ENCODE peak calls at places on chromosomes 5 and 9, in nine cellular contexts. B, S, C, H, V, T, P, K and M are unnamed samples.

GRCh38 chr5:138339086-138339456 is 1.0 kb downstream of the FAM53C start:
- DNase-seq in B (no peak), S (no peak), C (no peak), H (no peak), V (peak; percentile 12), T (no peak), P (no peak), K (no peak), M (no peak)

GRCh38 chr5:81154725-81155124 is 78.4 kb upstream of the CKMT2 start:
- DNase-seq in B (no peak), S (no peak), C (no peak), H (no peak), V (no peak), T (no peak), P (no peak), K (no peak), M (no peak)

GRCh38 chr9:119375892-119376291 is 6.7 kb upstream of the BRINP1 start:
- DNase-seq in B (peak; percentile 10), S (peak; percentile 72), C (peak; percentile 3), H (no peak), V (peak; percentile 32), T (no peak), P (no peak), K (no peak), M (no peak)

GRCh38 chr9:123318192-123318591 is 37.8 kb upstream of the CRB2 start:
- DNase-seq in B (no peak), S (no peak), C (no peak), H (no peak), V (no peak), T (no peak), P (no peak), K (no peak), M (no peak)

GRCh38 chr5:93330506-93330905 is 250.5 kb downstream of the NR2F1-AS1 start:
- DNase-seq in B (peak; percentile 82), S (no peak), C (peak; percentile 92), H (peak; percentile 79), V (no peak), T (no peak), P (no peak), K (no peak), M (no peak)

GRCh38 chr9:25350011-25350410 is 328.2 kb downstream of the TUSC1 start:
- DNase-seq in B (peak; percentile 31), S (no peak), C (no peak), H (no peak), V (no peak), T (no peak), P (no peak), K (no peak), M (no peak)

GRCh38 chr5:5420251-5420650 is 2.2 kb upstream of the ICE1 start:
- DNase-seq in B (no peak), S (no peak), C (no peak), H (no peak), V (no peak), T (no peak), P (no peak), K (no peak), M (no peak)

GRCh38 chr5:138109463-138110265 is 25.8 kb downstream of the WNT8A start:
- DNase-seq in B (peak; percentile 47), S (no peak), C (peak; percentile 17), H (peak; percentile 2), V (no peak), T (no peak), P (no peak), K (no peak), M (peak; percentile 38)

GRCh38 chr9:123637596-123637939 is 281.6 kb downstream of the CRB2 start:
- DNase-seq in B (no peak), S (no peak), C (no peak), H (peak; percentile 53), V (no peak), T (no peak), P (no peak), K (no peak), M (no peak)

GRCh38 chr5:135457424-135458071 is 5.4 kb upstream of the TIFAB start:
- DNase-seq in B (peak; percentile 69), S (peak; percentile 74), C (peak; percentile 51), H (peak; percentile 36), V (peak; percentile 64), T (peak; percentile 27), P (peak; percentile 68), K (no peak), M (no peak)

GRCh38 chr5:93150311-93151012 is 430.6 kb downstream of the NR2F1-AS1 start:
- DNase-seq in B (peak; percentile 50), S (no peak), C (no peak), H (peak; percentile 30), V (no peak), T (no peak), P (no peak), K (no peak), M (no peak)

GRCh38 chr9:29750062-29750461 is 2176.8 kb upstream of the C9orf72 start:
- DNase-seq in B (no peak), S (no peak), C (peak; percentile 40), H (no peak), V (no peak), T (no peak), P (no peak), K (no peak), M (no peak)

DNA sequence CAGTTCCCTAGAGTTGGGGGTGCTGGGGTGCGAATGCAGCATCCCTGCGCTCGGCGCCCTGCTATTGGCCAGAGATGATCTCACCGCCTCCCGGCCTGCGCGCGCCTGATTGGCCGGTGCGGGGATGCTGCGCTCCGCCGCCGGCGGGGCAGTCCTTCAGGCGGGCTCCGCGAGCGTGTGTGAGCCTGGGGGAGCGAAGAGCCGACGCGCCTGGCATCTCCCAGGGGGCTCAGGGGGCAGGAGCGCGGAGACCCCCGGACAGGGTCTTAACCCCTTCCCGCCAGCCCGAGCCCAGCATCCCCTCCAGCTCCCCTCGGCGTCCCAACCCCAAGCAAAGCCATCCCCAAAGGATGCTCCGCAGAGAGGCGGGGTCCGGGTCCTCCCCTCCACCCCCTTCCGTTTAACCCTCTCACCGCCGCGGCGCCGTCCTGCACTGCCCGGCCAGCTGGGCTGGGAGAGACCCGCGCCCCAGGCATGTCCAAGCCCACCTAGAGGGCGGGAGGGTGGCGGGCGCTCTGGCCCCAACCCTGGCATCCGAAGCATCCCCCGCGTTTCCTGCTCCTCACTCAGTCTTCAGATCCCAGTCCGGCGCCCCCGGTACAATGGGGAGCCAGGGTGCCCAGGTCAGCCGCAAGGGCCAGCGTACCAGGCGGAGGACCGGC is 19.1 kb upstream of the TOR2A start:
- DNase-seq in B (no peak), S (peak; percentile 49), C (no peak), H (no peak), V (no peak), T (no peak), P (no peak), K (no peak), M (no peak)
- H3K27me3 ChIP-seq in B (peaks cover 20% of the 10 kb centered on the region), S (peaks cover 58% of the 10 kb centered on the region), C (peaks cover 25% of the 10 kb centered on the region), H (peaks cover 59% of the 10 kb centered on the region), V (peaks cover 8% of the 10 kb centered on the region), T (no peaks in the 10 kb centered on the region), P (peaks cover 37% of the 10 kb centered on the region), K (peaks cover 11% of the 10 kb centered on the region), M (peaks cover 47% of the 10 kb centered on the region)

DNA sequence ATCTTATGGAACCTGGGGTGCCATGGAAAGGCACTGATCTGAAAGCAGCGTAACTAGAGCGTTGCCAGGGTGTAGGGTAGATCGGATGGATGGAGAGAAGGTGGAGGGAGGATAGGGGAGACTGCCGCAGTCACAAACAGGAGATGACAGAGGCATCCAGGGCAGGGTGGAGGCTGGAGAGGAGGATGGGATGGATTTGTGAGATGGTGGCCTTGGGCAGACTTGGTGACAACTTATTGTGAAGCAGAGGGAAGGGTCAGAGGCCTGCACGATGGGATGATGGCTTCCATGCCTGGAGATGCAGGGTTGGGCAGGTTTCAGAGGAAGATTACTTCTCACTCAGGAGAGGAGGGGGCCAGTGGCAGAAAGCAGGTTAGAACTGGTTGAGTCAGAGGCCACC is 2.4 kb downstream of the GLIPR2 start:
- DNase-seq in B (no peak), S (no peak), C (no peak), H (no peak), V (no peak), T (no peak), P (no peak), K (no peak), M (no peak)
- H3K4me3 ChIP-seq in B (no peak overlapping the region), S (no peak overlapping the region), C (no peak overlapping the region), H (no peak overlapping the region), V (no peak overlapping the region), T (no peak overlapping the region), P (peak overlapping the region; percentile 58), K (no peak overlapping the region), M (no peak overlapping the region)

DNA sequence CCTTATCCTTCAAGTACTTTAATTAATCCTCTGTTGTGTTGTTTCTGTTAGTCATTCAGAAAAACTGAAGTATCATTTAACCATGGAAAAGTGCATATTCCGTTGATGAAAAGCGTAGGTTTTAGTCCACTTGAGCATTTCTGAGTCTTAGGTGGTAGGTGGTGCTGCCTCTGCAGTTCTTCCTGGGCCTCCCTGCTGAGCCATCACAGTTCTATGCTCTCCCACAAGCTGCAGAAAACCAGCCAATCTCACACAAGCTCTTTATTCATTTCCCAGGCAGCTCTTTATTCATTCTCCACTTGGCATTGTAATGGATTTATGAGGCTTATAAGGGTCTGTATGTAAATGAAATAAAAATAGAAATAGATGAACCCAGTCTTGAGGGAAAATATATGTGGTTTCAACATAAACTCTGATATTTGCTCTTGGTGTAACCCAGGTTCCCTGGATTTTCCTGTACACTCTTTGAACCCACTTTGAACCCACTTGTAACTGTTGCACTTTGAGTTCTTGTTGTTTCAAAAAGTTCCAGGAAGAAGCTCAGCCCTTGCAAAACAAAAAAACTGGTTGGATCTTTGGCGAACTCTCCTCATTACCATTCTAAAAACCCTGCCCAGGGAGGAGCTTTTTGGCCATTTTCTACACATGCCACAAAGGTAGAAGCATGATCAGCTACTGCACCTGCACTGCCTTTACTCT is 56.0 kb downstream of the ZNF510 start:
- DNase-seq in B (no peak), S (no peak), C (no peak), H (no peak), V (no peak), T (no peak), P (no peak), K (no peak), M (no peak)
- H3K27me3 ChIP-seq in B (no peaks in the 10 kb centered on the region), S (no peaks in the 10 kb centered on the region), C (peaks cover 9% of the 10 kb centered on the region), H (peaks cover 17% of the 10 kb centered on the region), V (no peaks in the 10 kb centered on the region), T (peaks cover 5% of the 10 kb centered on the region), P (peaks cover 29% of the 10 kb centered on the region), K (no peaks in the 10 kb centered on the region), M (peaks cover 14% of the 10 kb centered on the region)

DNA sequence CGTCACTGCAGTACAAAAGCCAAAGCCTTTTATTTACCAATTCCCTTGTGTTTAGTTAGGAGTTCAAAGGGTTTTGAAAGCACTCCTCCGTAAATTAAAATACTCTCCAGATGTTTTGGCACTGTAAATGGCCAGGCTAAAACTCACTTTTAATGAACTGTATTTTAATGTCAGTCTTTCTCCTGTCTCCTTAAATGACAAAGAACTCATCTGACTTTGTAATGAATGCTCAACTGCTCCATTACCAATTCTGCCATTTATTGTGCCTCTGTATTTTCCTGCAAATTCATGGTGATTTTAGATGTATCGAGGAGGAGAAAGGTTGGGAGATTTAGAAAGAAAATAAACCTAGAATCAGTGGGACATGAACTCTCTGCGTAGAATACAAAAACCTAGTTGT is 1727.2 kb downstream of the MAT2B start:
- DNase-seq in B (no peak), S (no peak), C (no peak), H (no peak), V (no peak), T (no peak), P (no peak), K (no peak), M (no peak)
- H3K4me3 ChIP-seq in B (no peak overlapping the region), S (no peak overlapping the region), C (no peak overlapping the region), H (no peak overlapping the region), V (no peak overlapping the region), T (no peak overlapping the region), P (no peak overlapping the region), K (no peak overlapping the region), M (no peak overlapping the region)